ENCODE peak calls at places on chromosomes 13 and 19, in five cellular contexts. One of them, this sample, is unnamed.

GRCh38 chr13:113852536-113853517 is 11.0 kb downstream of the GAS6 start:
- DNase-seq in H1: peak
- DNase-seq in activated CD4-positive, alpha-beta T cell treated with anti-CD3 and anti-CD28 coated beads, Interleukin-2, amount 50 U/mL, for 1 hour: no peak
- DNase-seq in stimulated activated CD4-positive, alpha-beta T cell treated with anti-CD3 and anti-CD28 coated beads, Interleukin-2, amount 100 ng/mL, for 24 hours: peak
- DNase-seq in B cell: no peak
- DNase-seq in this sample: no peak

GRCh38 chr13:36214163-36214921 is at the start of gene SOHLH2:
- DNase-seq in H1: no peak
- DNase-seq in activated CD4-positive, alpha-beta T cell treated with anti-CD3 and anti-CD28 coated beads, Interleukin-2, amount 50 U/mL, for 1 hour: no peak
- DNase-seq in stimulated activated CD4-positive, alpha-beta T cell treated with anti-CD3 and anti-CD28 coated beads, Interleukin-2, amount 100 ng/mL, for 24 hours: no peak
- DNase-seq in B cell: no peak
- DNase-seq in this sample: no peak

GRCh38 chr19:45526143-45526542 is 18.9 kb downstream of the VASP start:
- DNase-seq in H1: peak
- DNase-seq in activated CD4-positive, alpha-beta T cell treated with anti-CD3 and anti-CD28 coated beads, Interleukin-2, amount 50 U/mL, for 1 hour: no peak
- DNase-seq in stimulated activated CD4-positive, alpha-beta T cell treated with anti-CD3 and anti-CD28 coated beads, Interleukin-2, amount 100 ng/mL, for 24 hours: no peak
- DNase-seq in B cell: no peak
- DNase-seq in this sample: no peak

GRCh38 chr19:35226748-35227147 is 1.8 kb downstream of the FAM187B start:
- DNase-seq in H1: no peak
- DNase-seq in activated CD4-positive, alpha-beta T cell treated with anti-CD3 and anti-CD28 coated beads, Interleukin-2, amount 50 U/mL, for 1 hour: no peak
- DNase-seq in stimulated activated CD4-positive, alpha-beta T cell treated with anti-CD3 and anti-CD28 coated beads, Interleukin-2, amount 100 ng/mL, for 24 hours: no peak
- DNase-seq in B cell: no peak
- DNase-seq in this sample: no peak

GRCh38 chr19:41570639-41571112 is 5.3 kb upstream of the CEACAM21 start:
- DNase-seq in H1: peak
- DNase-seq in activated CD4-positive, alpha-beta T cell treated with anti-CD3 and anti-CD28 coated beads, Interleukin-2, amount 50 U/mL, for 1 hour: peak
- DNase-seq in stimulated activated CD4-positive, alpha-beta T cell treated with anti-CD3 and anti-CD28 coated beads, Interleukin-2, amount 100 ng/mL, for 24 hours: peak
- DNase-seq in B cell: peak
- DNase-seq in this sample: peak

GRCh38 chr19:7701654-7702457 is at the start of gene FCER2:
- DNase-seq in H1: no peak
- DNase-seq in activated CD4-positive, alpha-beta T cell treated with anti-CD3 and anti-CD28 coated beads, Interleukin-2, amount 50 U/mL, for 1 hour: no peak
- DNase-seq in stimulated activated CD4-positive, alpha-beta T cell treated with anti-CD3 and anti-CD28 coated beads, Interleukin-2, amount 100 ng/mL, for 24 hours: no peak
- DNase-seq in B cell: peak
- DNase-seq in this sample: peak

GRCh38 chr13:32938907-32939306 is 77.3 kb upstream of the KL start:
- DNase-seq in H1: no peak
- DNase-seq in activated CD4-positive, alpha-beta T cell treated with anti-CD3 and anti-CD28 coated beads, Interleukin-2, amount 50 U/mL, for 1 hour: no peak
- DNase-seq in stimulated activated CD4-positive, alpha-beta T cell treated with anti-CD3 and anti-CD28 coated beads, Interleukin-2, amount 100 ng/mL, for 24 hours: no peak
- DNase-seq in B cell: no peak
- DNase-seq in this sample: no peak

GRCh38 chr19:51637362-51637978 is 7.3 kb upstream of the SIGLEC5 start:
- DNase-seq in H1: no peak
- DNase-seq in activated CD4-positive, alpha-beta T cell treated with anti-CD3 and anti-CD28 coated beads, Interleukin-2, amount 50 U/mL, for 1 hour: no peak
- DNase-seq in stimulated activated CD4-positive, alpha-beta T cell treated with anti-CD3 and anti-CD28 coated beads, Interleukin-2, amount 100 ng/mL, for 24 hours: no peak
- DNase-seq in B cell: peak
- DNase-seq in this sample: no peak

GRCh38 chr13:93922063-93922462 is 557.4 kb downstream of the DCT start:
- DNase-seq in H1: no peak
- DNase-seq in activated CD4-positive, alpha-beta T cell treated with anti-CD3 and anti-CD28 coated beads, Interleukin-2, amount 50 U/mL, for 1 hour: no peak
- DNase-seq in stimulated activated CD4-positive, alpha-beta T cell treated with anti-CD3 and anti-CD28 coated beads, Interleukin-2, amount 100 ng/mL, for 24 hours: no peak
- DNase-seq in B cell: no peak
- DNase-seq in this sample: no peak

GRCh38 chr13:37127706-37128241 is 22.3 kb upstream of the CSNK1A1L start:
- DNase-seq in H1: no peak
- DNase-seq in activated CD4-positive, alpha-beta T cell treated with anti-CD3 and anti-CD28 coated beads, Interleukin-2, amount 50 U/mL, for 1 hour: no peak
- DNase-seq in stimulated activated CD4-positive, alpha-beta T cell treated with anti-CD3 and anti-CD28 coated beads, Interleukin-2, amount 100 ng/mL, for 24 hours: no peak
- DNase-seq in B cell: no peak
- DNase-seq in this sample: no peak

GRCh38 chr19:18291019-18291524 is 9.7 kb upstream of the JUND start:
- DNase-seq in H1: no peak
- DNase-seq in activated CD4-positive, alpha-beta T cell treated with anti-CD3 and anti-CD28 coated beads, Interleukin-2, amount 50 U/mL, for 1 hour: no peak
- DNase-seq in stimulated activated CD4-positive, alpha-beta T cell treated with anti-CD3 and anti-CD28 coated beads, Interleukin-2, amount 100 ng/mL, for 24 hours: no peak
- DNase-seq in B cell: no peak
- DNase-seq in this sample: no peak

GRCh38 chr13:48333976-48334375 is 30.4 kb downstream of the RB1 start:
- DNase-seq in H1: no peak
- DNase-seq in activated CD4-positive, alpha-beta T cell treated with anti-CD3 and anti-CD28 coated beads, Interleukin-2, amount 50 U/mL, for 1 hour: no peak
- DNase-seq in stimulated activated CD4-positive, alpha-beta T cell treated with anti-CD3 and anti-CD28 coated beads, Interleukin-2, amount 100 ng/mL, for 24 hours: no peak
- DNase-seq in B cell: no peak
- DNase-seq in this sample: no peak

GRCh38 chr13:112931028-112931934 is 37.7 kb upstream of the MCF2L start:
- DNase-seq in H1: no peak
- DNase-seq in activated CD4-positive, alpha-beta T cell treated with anti-CD3 and anti-CD28 coated beads, Interleukin-2, amount 50 U/mL, for 1 hour: no peak
- DNase-seq in stimulated activated CD4-positive, alpha-beta T cell treated with anti-CD3 and anti-CD28 coated beads, Interleukin-2, amount 100 ng/mL, for 24 hours: no peak
- DNase-seq in B cell: no peak
- DNase-seq in this sample: no peak

GRCh38 chr19:44904426-44904994 is 1.1 kb upstream of the APOE start:
- DNase-seq in H1: peak
- DNase-seq in activated CD4-positive, alpha-beta T cell treated with anti-CD3 and anti-CD28 coated beads, Interleukin-2, amount 50 U/mL, for 1 hour: no peak
- DNase-seq in stimulated activated CD4-positive, alpha-beta T cell treated with anti-CD3 and anti-CD28 coated beads, Interleukin-2, amount 100 ng/mL, for 24 hours: no peak
- DNase-seq in B cell: no peak
- DNase-seq in this sample: peak

GRCh38 chr13:59356607-59357006 is 807.1 kb downstream of the DIAPH3 start:
- DNase-seq in H1: no peak
- DNase-seq in activated CD4-positive, alpha-beta T cell treated with anti-CD3 and anti-CD28 coated beads, Interleukin-2, amount 50 U/mL, for 1 hour: no peak
- DNase-seq in stimulated activated CD4-positive, alpha-beta T cell treated with anti-CD3 and anti-CD28 coated beads, Interleukin-2, amount 100 ng/mL, for 24 hours: no peak
- DNase-seq in B cell: no peak
- DNase-seq in this sample: no peak

GRCh38 chr19:41694831-41695635 is 7.0 kb upstream of the CEACAM7 start:
- DNase-seq in H1: no peak
- DNase-seq in activated CD4-positive, alpha-beta T cell treated with anti-CD3 and anti-CD28 coated beads, Interleukin-2, amount 50 U/mL, for 1 hour: no peak
- DNase-seq in stimulated activated CD4-positive, alpha-beta T cell treated with anti-CD3 and anti-CD28 coated beads, Interleukin-2, amount 100 ng/mL, for 24 hours: no peak
- DNase-seq in B cell: no peak
- DNase-seq in this sample: no peak

This sample was measured in GM13977.